ENCODE peak calls at places on chromosome 16, in five cellular contexts. L, P, G, D and O are unnamed samples.

GRCh38 chr16:49463529-49463928 is 89.9 kb downstream of the C16orf78 start:
- DNase-seq in L (peak), P (peak), G (peak), D (no peak), O (no peak)

GRCh38 chr16:56983211-56983751 is 6.1 kb upstream of the NLRC5 start:
- DNase-seq in L (no peak), P (no peak), G (no peak), D (no peak), O (no peak)

GRCh38 chr16:46573008-46573833 is 48.0 kb downstream of the SHCBP1 start:
- DNase-seq in L (no peak), P (no peak), G (no peak), D (no peak), O (peak)

GRCh38 chr16:80656731-80657150 is 115.9 kb downstream of the DYNLRB2 start:
- DNase-seq in L (no peak), P (no peak), G (no peak), D (no peak), O (peak)

GRCh38 chr16:12757546-12757945 is 46.1 kb downstream of the CPPED1 start:
- DNase-seq in L (no peak), P (no peak), G (no peak), D (no peak), O (no peak)

GRCh38 chr16:51408357-51408756 is 257.3 kb upstream of the SALL1 start:
- DNase-seq in L (no peak), P (no peak), G (no peak), D (no peak), O (peak)

GRCh38 chr16:86581458-86581857 is 3.1 kb downstream of the FOXL1 start:
- DNase-seq in L (no peak), P (no peak), G (no peak), D (no peak), O (peak)

GRCh38 chr16:73058616-73059409 is 10.9 kb upstream of the ZFHX3 start:
- DNase-seq in L (no peak), P (no peak), G (peak), D (peak), O (peak)

GRCh38 chr16:69477546-69477945 is 53.1 kb downstream of the CYB5B start:
- DNase-seq in L (no peak), P (no peak), G (no peak), D (no peak), O (peak)

GRCh38 chr16:85808926-85809325 is 9.4 kb downstream of the COX4I1 start:
- DNase-seq in L (no peak), P (no peak), G (no peak), D (no peak), O (no peak)

GRCh38 chr16:71401988-71402387 is 39.9 kb downstream of the TLE7 start:
- DNase-seq in L (no peak), P (no peak), G (no peak), D (no peak), O (no peak)

GRCh38 chr16:84818133-84818532 is 1.7 kb upstream of the CRISPLD2 start:
- DNase-seq in L (no peak), P (no peak), G (no peak), D (no peak), O (no peak)

GRCh38 chr16:85386467-85387170 is 226.5 kb upstream of the GSE1 start:
- DNase-seq in L (peak), P (no peak), G (no peak), D (no peak), O (no peak)

GRCh38 chr16:3876160-3876559 is 4.4 kb downstream of the CREBBP start:
- DNase-seq in L (no peak), P (no peak), G (no peak), D (no peak), O (no peak)

GRCh38 chr16:22297871-22298733 is 893 bp downstream of the POLR3E start:
- DNase-seq in L (no peak), P (peak), G (peak), D (peak), O (peak)

GRCh38 chr16:26795184-26795583 is 271.5 kb upstream of the C16orf82 start:
- DNase-seq in L (no peak), P (no peak), G (peak), D (peak), O (no peak)

GRCh38 chr16:11283820-11284248 is 2.7 kb upstream of the PRM1 start:
- DNase-seq in L (no peak), P (no peak), G (no peak), D (no peak), O (peak)

GRCh38 chr16:54370653-54371052 is 84.1 kb upstream of the IRX3 start:
- DNase-seq in L (no peak), P (no peak), G (no peak), D (no peak), O (no peak)

GRCh38 chr16:1331712-1332617 is 1.5 kb upstream of the BAIAP3 start:
- DNase-seq in L (peak), P (no peak), G (peak), D (no peak), O (peak)

GRCh38 chr16:7651803-7652570 is 319.3 kb downstream of the RBFOX1 start:
- DNase-seq in L (no peak), P (no peak), G (no peak), D (no peak), O (no peak)

GRCh38 chr16:81940781-81941560 is 70.3 kb downstream of the SDR42E1 start:
- DNase-seq in L (no peak), P (no peak), G (no peak), D (peak), O (peak)

GRCh38 chr16:27769561-27770222 is 219.7 kb downstream of the KATNIP start:
- DNase-seq in L (no peak), P (no peak), G (no peak), D (no peak), O (peak)

GRCh38 chr16:29852654-29853053 is 10.4 kb downstream of the CDIPT start:
- DNase-seq in L (no peak), P (no peak), G (no peak), D (no peak), O (peak)

GRCh38 chr16:86362155-86362849 is 148.0 kb upstream of the FOXF1 start:
- DNase-seq in L (no peak), P (no peak), G (no peak), D (no peak), O (peak)

GRCh38 chr16:87970206-87970605 is 19.0 kb downstream of the BANP start:
- DNase-seq in L (no peak), P (no peak), G (no peak), D (no peak), O (peak)